ENCODE peak calls at places on chromosomes 13 and 19, in seven cellular contexts. R is heart left ventricle; P is neural progenitor cell; B is adrenal gland; J is CD8-positive, alpha-beta T cell; K is cardiac fibroblast; W is colonic mucosa. T is an unnamed sample.
A peak's percentile ranks its signal among the peaks of the same experiment; 100 is the strongest.

GRCh38 chr19:5498817-5499535 is 43.8 kb downstream of the ZNRF4 start:
- DNase-seq in P (peak; percentile 96), R (no peak), B (no peak), J (no peak), W (no peak), K (no peak), T (no peak)

GRCh38 chr19:1063030-1063908 is 3.7 kb upstream of the ARHGAP45 start:
- DNase-seq in J (peak; percentile 77), P (no peak), B (no peak), R (peak; percentile 60), K (no peak), W (peak; percentile 37), T (no peak)

GRCh38 chr19:10424011-10424637 is 3.8 kb downstream of the PDE4A start:
- DNase-seq in W (peak; percentile 88), K (peak; percentile 73), P (peak; percentile 90), R (peak; percentile 91), B (peak; percentile 85), J (peak; percentile 72), T (peak; percentile 70)

GRCh38 chr19:4007836-4008539 is 452 bp downstream of the PIAS4 start:
- DNase-seq in R (no peak), B (peak; percentile 44), J (peak; percentile 38), P (peak; percentile 66), W (peak; percentile 56), K (no peak), T (peak; percentile 30)

GRCh38 chr13:83499286-83499685 is 383.0 kb downstream of the SLITRK1 start:
- DNase-seq in J (no peak), R (no peak), K (peak; percentile 1), P (no peak), W (no peak), B (no peak), T (no peak)

GRCh38 chr13:109000207-109000606 is 370.8 kb downstream of the MYO16 start:
- DNase-seq in K (no peak), R (no peak), B (no peak), P (no peak), J (no peak), W (no peak), T (no peak)

GRCh38 chr13:96388598-96388997 is 298.7 kb downstream of the HS6ST3 start:
- DNase-seq in J (no peak), B (no peak), W (no peak), R (no peak), P (no peak), K (no peak), T (no peak)

GRCh38 chr13:32840113-32840512 is 176.1 kb upstream of the KL start:
- DNase-seq in R (no peak), J (no peak), W (no peak), B (no peak), P (no peak), K (no peak), T (no peak)

GRCh38 chr13:97231832-97232201 is 9.7 kb downstream of the MBNL2 start:
- DNase-seq in R (no peak), B (no peak), K (peak; percentile 28), J (no peak), P (no peak), W (no peak), T (no peak)

GRCh38 chr13:30121666-30122065 is 185.7 kb downstream of the KATNAL1 start:
- DNase-seq in B (no peak), R (no peak), W (no peak), J (no peak), K (no peak), P (no peak), T (no peak)

GRCh38 chr13:49292742-49293498 is 45.2 kb downstream of the CDADC1 start:
- DNase-seq in K (peak; percentile 89), J (no peak), R (peak; percentile 71), B (peak; percentile 56), W (no peak), P (no peak), T (peak; percentile 91)

GRCh38 chr13:45341034-45341798 is at the start of gene TPT1:
- DNase-seq in B (peak; percentile 100), R (peak; percentile 100), W (peak; percentile 100), P (peak; percentile 99), K (peak; percentile 99), J (peak; percentile 99), T (peak; percentile 99)

GRCh38 chr19:43438291-43439162 is 23.8 kb downstream of the TEX101 start:
- DNase-seq in R (peak; percentile 67), W (peak; percentile 65), J (peak; percentile 33), B (peak; percentile 54), P (no peak), K (peak; percentile 64), T (peak; percentile 15)

GRCh38 chr13:59247166-59247565 is 916.6 kb downstream of the DIAPH3 start:
- DNase-seq in K (peak; percentile 4), J (no peak), P (no peak), W (no peak), B (peak; percentile 22), R (peak; percentile 83), T (no peak)

GRCh38 chr13:89783221-89783755 is 1564.2 kb upstream of the MIR17HG start:
- DNase-seq in J (peak; percentile 13), P (no peak), B (no peak), W (no peak), K (no peak), R (no peak), T (no peak)

GRCh38 chr13:113152894-113153809 is 5.3 kb upstream of the PROZ start:
- DNase-seq in B (peak; percentile 78), K (peak; percentile 11), W (peak; percentile 56), R (peak; percentile 78), J (peak; percentile 35), P (peak; percentile 63), T (peak; percentile 67)

GRCh38 chr19:16520074-16520973 is 21.9 kb downstream of the CHERP start:
- DNase-seq in J (no peak), K (no peak), B (no peak), R (no peak), W (no peak), P (no peak), T (no peak)

GRCh38 chr19:384801-385169 is 24.2 kb downstream of the C2CD4C start:
- DNase-seq in P (no peak), W (no peak), B (no peak), R (peak; percentile 9), J (no peak), K (no peak), T (no peak)

GRCh38 chr19:35717665-35718344 is at the start of gene KMT2B:
- DNase-seq in B (no peak), K (no peak), R (no peak), W (no peak), P (peak; percentile 99), J (no peak), T (no peak)

GRCh38 chr13:79491715-79492114 is 10.8 kb downstream of the NDFIP2 start:
- DNase-seq in P (no peak), K (peak; percentile 75), B (no peak), W (no peak), R (no peak), J (no peak), T (peak; percentile 88)

GRCh38 chr19:51166846-51167490 is 24.9 kb downstream of the SIGLEC7 start:
- DNase-seq in R (no peak), B (no peak), J (no peak), K (no peak), P (no peak), W (peak; percentile 31), T (peak; percentile 23)

GRCh38 chr13:48144413-48145035 is 49.6 kb upstream of the MED4 start:
- DNase-seq in W (no peak), J (peak; percentile 29), B (peak; percentile 46), R (no peak), P (no peak), K (peak; percentile 74), T (peak; percentile 77)

GRCh38 chr13:104140557-104140956 is 1074.3 kb upstream of the SLC10A2 start:
- DNase-seq in R (no peak), K (peak; percentile 53), J (no peak), B (no peak), W (no peak), P (no peak), T (peak; percentile 79)

GRCh38 chr13:28411859-28412353 is 83.0 kb downstream of the FLT1 start:
- DNase-seq in W (no peak), R (no peak), K (no peak), J (no peak), P (no peak), B (no peak), T (peak; percentile 34)

GRCh38 chr13:43159007-43159406 is 135.6 kb downstream of the DNAJC15 start:
- DNase-seq in P (no peak), W (no peak), B (no peak), R (no peak), K (peak; percentile 53), J (no peak), T (peak; percentile 74)
- TF ChIP-seq CTCF in P (no peak), W (no peak), B (no peak), R (no peak), K (peak; percentile 45), J (no peak), T (peak; percentile 50)

DNA sequence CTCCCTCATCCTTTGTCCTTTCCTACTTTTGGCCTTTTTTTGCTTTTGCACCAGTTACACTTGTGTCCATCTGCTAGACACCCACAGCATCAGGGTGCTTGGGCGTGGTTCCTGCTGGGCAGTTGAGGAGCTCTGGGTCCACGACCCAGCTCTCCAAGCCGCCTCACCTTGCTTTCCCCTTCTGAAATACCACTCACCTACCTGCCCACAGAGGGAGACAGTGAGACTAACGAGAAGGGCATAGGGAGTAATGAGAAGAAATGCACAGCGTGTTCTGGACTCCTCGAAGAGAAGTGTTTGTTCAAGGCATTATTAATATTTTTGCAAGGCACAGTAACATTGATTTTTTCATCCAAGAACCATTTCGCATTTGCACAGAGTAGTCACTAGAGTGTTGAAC is 92.9 kb downstream of the DNAJC15 start:
- DNase-seq in R (no peak), B (no peak), P (no peak), K (no peak), J (no peak), W (no peak), T (no peak)
- TF ChIP-seq CTCF in R (no peak), B (no peak), P (no peak), K (no peak), J (no peak), W (no peak), T (peak; percentile 7)

GRCh38 chr13:42048625-42049453 is at the start of gene DGKH:
- DNase-seq in K (peak; percentile 66), J (peak; percentile 64), R (peak; percentile 89), W (peak; percentile 92), P (peak; percentile 89), B (peak; percentile 81), T (peak; percentile 88)
- TF ChIP-seq CTCF in K (no peak), J (no peak), R (peak; percentile 17), W (no peak), P (peak; percentile 27), B (peak; percentile 35), T (no peak)

DNA sequence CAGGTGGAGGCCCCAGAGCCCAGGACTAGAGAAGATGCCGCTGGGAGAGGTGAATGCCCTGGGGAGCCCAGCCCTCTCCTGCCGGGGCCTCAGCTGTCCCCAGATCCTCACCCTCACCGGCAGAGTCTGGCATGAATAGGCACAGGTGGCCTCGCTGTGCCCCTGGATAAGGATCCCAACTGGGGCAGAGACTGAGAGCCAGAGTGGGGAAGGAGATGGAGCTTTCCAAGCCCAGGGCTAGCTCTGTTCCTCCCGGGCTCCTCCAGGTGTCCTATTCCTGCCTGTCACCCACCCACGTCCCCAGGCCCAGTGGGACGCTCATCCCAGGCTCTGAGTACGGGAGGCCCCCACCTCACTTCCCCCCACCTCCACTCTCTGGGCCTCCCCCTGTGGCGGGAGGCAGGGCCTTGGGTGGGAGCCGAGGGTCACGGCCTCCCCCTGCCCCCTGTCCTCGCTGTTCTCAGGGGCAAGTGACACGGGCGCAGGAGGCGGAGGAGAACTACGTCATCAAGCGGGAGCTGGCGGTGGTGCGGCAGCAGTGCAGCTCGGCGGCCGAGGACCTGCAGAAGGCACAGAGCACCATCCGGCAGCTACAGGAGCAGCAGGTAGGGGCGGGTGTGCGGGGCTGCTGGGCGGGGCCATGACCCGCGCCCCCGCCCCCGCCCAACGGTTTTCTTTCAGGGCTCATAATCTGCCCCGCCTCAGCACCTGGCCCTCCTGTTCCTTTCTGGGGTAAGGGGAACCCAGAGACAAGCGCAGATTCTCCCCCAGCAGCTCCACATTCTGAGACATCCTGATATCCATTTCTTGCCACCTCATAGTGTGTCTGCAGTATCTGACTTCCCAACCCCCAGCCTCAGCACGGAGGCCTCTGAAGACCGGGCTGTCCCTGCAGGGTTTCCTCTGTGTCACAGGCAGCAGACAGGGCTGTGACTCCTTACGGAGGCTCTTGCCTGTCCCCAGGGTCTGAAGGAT is 16.2 kb downstream of the PRR36 start:
- DNase-seq in P (peak; percentile 90), K (no peak), W (no peak), B (no peak), R (no peak), J (no peak), T (no peak)
- TF ChIP-seq CTCF in P (no peak), K (no peak), W (no peak), B (no peak), R (no peak), J (no peak), T (no peak)